ENCODE peak calls at places on chromosomes 1 and 21, in eight cellular contexts. L is heart right ventricle, H is thoracic aorta, T is PC-3, F is fibroblast of lung, A is fibroblast of villous mesenchyme, Y is ascending aorta, C is transverse colon. V is an unnamed sample.

GRCh38 chr21:32770514-32771133 is 931 bp downstream of the PAXBP1 start:
- DNase-seq in A (peak), F (no peak), T (peak), Y (no peak), L (no peak), C (no peak), H (no peak), V (peak)

GRCh38 chr1:197733324-197733723 is 42.0 kb downstream of the DENND1B start:
- DNase-seq in A (no peak), F (no peak), L (no peak), H (no peak), T (no peak), C (no peak), Y (no peak), V (no peak)

GRCh38 chr21:46159390-46159789 is 4.0 kb upstream of the FTCD start:
- DNase-seq in F (no peak), A (no peak), C (peak), H (no peak), Y (no peak), L (no peak), T (no peak), V (no peak)

GRCh38 chr1:23480187-23481025 is 3.6 kb downstream of the ASAP3 start:
- DNase-seq in T (no peak), H (no peak), A (no peak), C (no peak), Y (no peak), F (no peak), L (no peak), V (no peak)

GRCh38 chr1:244212792-244213475 is 161.9 kb downstream of the ZBTB18 start:
- DNase-seq in C (no peak), H (no peak), A (no peak), L (no peak), F (no peak), Y (no peak), T (no peak), V (no peak)

GRCh38 chr1:186008920-186009737 is 274.9 kb downstream of the HMCN1 start:
- DNase-seq in C (no peak), L (no peak), A (peak), F (peak), T (no peak), H (no peak), Y (no peak), V (peak)

GRCh38 chr1:55153031-55153430 is 62.1 kb downstream of the USP24 start:
- DNase-seq in F (no peak), C (no peak), A (no peak), H (no peak), T (no peak), Y (no peak), L (no peak), V (no peak)

GRCh38 chr1:7218210-7218832 is 433.1 kb downstream of the CAMTA1 start:
- DNase-seq in C (peak), L (no peak), T (peak), F (peak), H (no peak), A (peak), Y (no peak), V (peak)

DNA sequence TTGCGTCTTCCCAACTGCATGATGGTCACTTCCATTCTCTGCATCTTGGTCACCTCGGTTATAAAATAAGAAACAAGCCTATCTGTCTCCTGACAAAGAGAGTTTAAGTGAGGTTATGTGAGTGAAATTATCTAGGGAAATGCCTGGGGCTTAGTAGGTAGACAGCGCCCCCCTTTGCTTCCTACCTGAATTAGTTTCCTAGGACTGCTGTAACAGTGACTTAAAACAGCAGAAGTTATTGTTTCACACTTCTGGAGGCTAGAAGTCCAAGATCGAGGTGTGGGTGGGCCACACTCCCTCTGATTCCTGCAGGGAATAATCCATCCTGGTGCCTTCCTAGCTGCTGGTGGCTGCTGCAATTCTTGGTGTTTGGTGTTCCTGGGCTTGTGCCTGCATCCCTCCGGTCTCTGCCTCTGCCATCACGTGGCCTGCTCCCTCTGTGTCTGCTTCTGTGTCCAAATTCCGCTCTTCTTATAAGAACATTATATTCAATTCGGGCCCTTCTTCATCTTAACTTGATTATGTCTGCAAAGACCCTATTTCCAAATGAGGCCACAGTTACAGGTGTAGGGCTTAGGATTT is 92.6 kb downstream of the IGSF21 start:
- DNase-seq in H (no peak), L (no peak), A (no peak), C (no peak), T (no peak), Y (no peak), F (no peak), V (no peak)
- TF ChIP-seq CTCF in H (no peak), L (no peak), A (no peak), C (no peak), T (peak), Y (no peak), F (no peak), V (no peak)

GRCh38 chr21:38944903-38945302 is 139.2 kb downstream of the ETS2 start:
- DNase-seq in L (no peak), Y (no peak), A (no peak), F (no peak), T (no peak), H (no peak), C (no peak), V (no peak)

GRCh38 chr21:38945536-38946245 is 140.0 kb downstream of the ETS2 start:
- DNase-seq in L (no peak), H (no peak), T (no peak), Y (no peak), C (no peak), F (peak), A (peak), V (no peak)

GRCh38 chr21:38938343-38938742 is 132.6 kb downstream of the ETS2 start:
- DNase-seq in A (peak), C (no peak), T (no peak), L (no peak), Y (no peak), H (no peak), F (no peak), V (peak)

GRCh38 chr21:38937844-38938243 is 132.1 kb downstream of the ETS2 start:
- DNase-seq in H (no peak), Y (no peak), C (no peak), F (no peak), L (no peak), T (no peak), A (no peak), V (no peak)

DNA sequence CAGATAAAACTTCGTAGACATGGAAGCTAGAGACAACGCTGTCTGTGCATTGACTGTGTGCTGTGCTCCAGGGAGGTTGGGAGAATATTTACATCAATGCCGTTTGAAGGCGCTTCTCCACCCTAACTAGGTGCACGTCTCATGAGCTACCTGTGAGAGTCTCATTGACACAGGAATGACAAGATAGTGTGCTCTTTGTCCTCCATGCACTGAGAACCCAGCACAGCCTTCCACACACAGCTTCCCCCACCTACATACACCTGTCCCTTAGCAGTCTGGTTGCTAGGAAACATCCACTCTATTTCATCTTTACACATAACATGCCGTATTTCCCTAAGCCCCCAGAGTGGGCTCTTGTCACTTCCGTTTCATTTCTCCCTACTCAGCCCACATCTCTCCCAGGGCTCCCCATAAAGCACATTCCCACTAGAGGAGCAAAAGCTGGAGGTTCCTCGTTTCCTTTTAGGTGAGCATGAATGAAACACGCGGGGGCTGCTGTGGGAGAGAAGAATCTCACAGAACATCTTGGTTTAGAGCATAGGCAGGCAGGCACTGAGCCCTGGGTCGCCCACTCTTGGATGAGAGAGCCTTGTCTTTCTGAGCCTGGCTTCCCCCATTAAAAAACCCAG is 137.0 kb downstream of the ETS2 start:
- DNase-seq in H (no peak), C (no peak), T (no peak), Y (no peak), F (no peak), L (no peak), A (no peak), V (no peak)
- H3K4me3 ChIP-seq in H (no peak), C (no peak), T (no peak), Y (no peak), F (no peak), L (no peak), A (no peak), V (no peak)

GRCh38 chr1:44808938-44809917 is 905 bp downstream of the BTBD19 start:
- DNase-seq in T (no peak), L (peak), A (peak), C (peak), H (no peak), Y (peak), F (peak), V (peak)
- TF ChIP-seq CTCF in T (no peak), L (no peak), A (peak), C (no peak), H (no peak), Y (no peak), F (no peak), V (peak)

DNA sequence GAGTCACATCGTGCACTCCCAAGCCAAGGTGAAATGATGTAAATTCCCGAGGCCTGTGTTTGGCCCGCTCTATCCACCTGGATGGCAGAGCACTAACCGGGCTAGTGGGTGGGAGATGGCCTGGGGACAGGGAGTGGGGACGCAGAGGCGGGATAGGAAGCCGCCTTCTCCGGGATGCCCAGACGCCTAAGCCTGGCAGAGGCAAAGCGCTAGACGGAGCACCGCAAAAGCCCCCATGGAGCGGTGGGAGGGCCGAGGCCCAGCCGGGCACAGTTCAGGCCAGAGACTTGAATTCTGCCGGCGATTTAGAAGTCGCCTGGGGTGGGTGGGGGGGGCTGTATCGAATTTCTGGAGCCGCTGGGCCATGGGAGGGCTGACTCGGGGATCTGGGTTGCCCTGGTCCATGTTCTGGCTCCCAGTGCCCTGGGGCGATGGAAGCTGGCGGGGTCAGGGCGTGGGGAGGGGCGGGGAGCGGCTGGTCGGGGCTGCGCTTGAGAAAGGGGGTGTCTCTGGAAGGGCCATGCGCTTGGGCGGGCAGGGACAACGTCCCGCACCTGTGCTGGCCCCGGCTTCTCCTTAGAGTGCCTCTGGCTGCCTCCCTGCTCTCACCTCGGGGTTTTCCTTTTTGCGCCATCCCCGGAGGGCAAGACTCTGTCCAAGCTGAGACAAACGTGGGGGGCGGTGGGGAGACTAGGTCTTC is 28.0 kb downstream of the KIAA2013 start:
- DNase-seq in A (no peak), Y (no peak), L (no peak), F (no peak), T (no peak), C (no peak), H (no peak), V (no peak)
- H3K4me3 ChIP-seq in A (no peak), Y (no peak), L (no peak), F (no peak), T (no peak), C (no peak), H (no peak), V (no peak)

GRCh38 chr21:43315244-43316137 is 111.4 kb downstream of the SIK1 start:
- DNase-seq in T (no peak), A (peak), C (no peak), L (no peak), Y (no peak), F (no peak), H (no peak), V (no peak)
- TF ChIP-seq CTCF in T (peak), A (peak), C (no peak), L (no peak), Y (no peak), F (no peak), H (no peak), V (peak)

V was measured in AG10803.